ENCODE peak calls at places on chromosomes 16 and 17, in five cellular contexts. A is HTR-8/SVneo; F is stimulated activated CD4-positive, alpha-beta T cell treated with anti-CD3 and anti-CD28 coated beads, Interleukin-12 subunit alpha, Interleukin-12 subunit beta, amount 100 ng/mL, for 24 hours; Y is central memory CD4-positive, alpha-beta T cell; S is coronary artery. O is an unnamed sample.

GRCh38 chr16:58230259-58230658 is 32.4 kb upstream of the CSNK2A2 start:
- DNase-seq in Y (no peak), A (no peak), S (no peak), F (no peak), O (no peak)

GRCh38 chr16:50096791-50097190 is 31.0 kb downstream of the HEATR3 start:
- DNase-seq in S (no peak), F (no peak), Y (no peak), A (peak), O (no peak)

GRCh38 chr17:7884581-7885356 is 3.8 kb upstream of the CHD3 start:
- DNase-seq in A (peak), S (peak), Y (peak), F (peak), O (peak)

GRCh38 chr17:77322534-77323412 is 182.0 kb downstream of the SEC14L1 start:
- DNase-seq in S (peak), A (peak), F (no peak), Y (no peak), O (no peak)

GRCh38 chr16:23896832-23897821 is 61.3 kb downstream of the PRKCB start:
- DNase-seq in Y (no peak), F (no peak), S (no peak), A (no peak), O (peak)

GRCh38 chr16:69500496-69500895 is 65.3 kb upstream of the NFAT5 start:
- DNase-seq in Y (no peak), F (no peak), A (no peak), S (no peak), O (no peak)

GRCh38 chr17:39609416-39610025 is 1.8 kb upstream of the NEUROD2 start:
- DNase-seq in A (no peak), Y (no peak), S (no peak), F (no peak), O (no peak)

GRCh38 chr17:8152112-8152775 is at the start of gene PER1:
- DNase-seq in F (peak), S (peak), Y (peak), A (peak), O (peak)

GRCh38 chr17:32795339-32795979 is 81.5 kb downstream of the MYO1D start:
- DNase-seq in Y (no peak), S (no peak), A (no peak), F (no peak), O (no peak)

GRCh38 chr17:80949451-80950421 is 41.9 kb upstream of the CHMP6 start:
- DNase-seq in S (no peak), A (no peak), Y (no peak), F (no peak), O (no peak)

GRCh38 chr16:82867425-82867824 is 240.7 kb downstream of the CDH13 start:
- DNase-seq in Y (no peak), S (no peak), F (no peak), A (no peak), O (no peak)

GRCh38 chr17:4852504-4853075 is 19.4 kb downstream of the MINK1 start:
- DNase-seq in F (no peak), A (peak), Y (peak), S (no peak), O (no peak)

GRCh38 chr16:56589141-56590039 is at the start of gene MT3:
- DNase-seq in S (no peak), A (no peak), F (no peak), Y (no peak), O (peak)

GRCh38 chr17:32461853-32462617 is 17.7 kb downstream of the PSMD11 start:
- DNase-seq in A (peak), S (no peak), F (peak), Y (peak), O (peak)

O was measured in cerebellum.